ENCODE peak calls at places on chromosomes 11 and 22, in seven cellular contexts. E, F, O, C, T, A and V are unnamed samples.

GRCh38 chr11:117738246-117738957 is 58.6 kb downstream of the DSCAML1 start:
- DNase-seq in A (no peak), E (no peak), O (no peak), T (no peak), C (no peak), F (no peak), V (no peak)

GRCh38 chr11:34339149-34340064 is 18.4 kb downstream of the ABTB2 start:
- DNase-seq in C (no peak), F (no peak), E (no peak), O (no peak), T (no peak), A (no peak), V (no peak)

GRCh38 chr11:71962428-71963038 is 33.7 kb downstream of the RNF121 start:
- DNase-seq in A (no peak), O (no peak), T (no peak), E (no peak), C (peak; percentile 82), F (no peak), V (no peak)

GRCh38 chr11:95764267-95764898 is 25.2 kb downstream of the FAM76B start:
- DNase-seq in E (peak; percentile 42), F (no peak), C (peak; percentile 60), A (peak; percentile 77), T (no peak), O (peak; percentile 55), V (peak; percentile 47)

GRCh38 chr11:122150484-122151124 is 34.6 kb upstream of the BLID start:
- DNase-seq in F (no peak), E (no peak), T (no peak), O (no peak), C (no peak), A (no peak), V (no peak)

GRCh38 chr11:115301029-115301428 is 203.2 kb downstream of the CADM1 start:
- DNase-seq in E (no peak), O (no peak), F (no peak), T (no peak), C (peak; percentile 10), A (no peak), V (no peak)

GRCh38 chr11:121426476-121427454 is 25.3 kb upstream of the SORL1 start:
- DNase-seq in A (peak; percentile 80), O (no peak), T (no peak), E (peak; percentile 87), C (peak; percentile 5), F (peak; percentile 35), V (no peak)

GRCh38 chr11:61702701-61703312 is 22.6 kb downstream of the DAGLA start:
- DNase-seq in F (no peak), O (no peak), C (no peak), A (no peak), T (no peak), E (no peak), V (no peak)

GRCh38 chr11:90113541-90113940 is 20.9 kb upstream of the NAALAD2 start:
- DNase-seq in O (no peak), A (peak; percentile 18), T (no peak), E (no peak), C (no peak), F (no peak), V (no peak)

GRCh38 chr22:35835998-35836691 is 118.5 kb downstream of the APOL5 start:
- DNase-seq in O (peak; percentile 15), F (no peak), C (peak; percentile 78), A (peak; percentile 84), T (peak; percentile 7), E (peak; percentile 51), V (no peak)

GRCh38 chr11:130137999-130138398 is 21.6 kb upstream of the ST14 start:
- DNase-seq in E (no peak), A (no peak), F (no peak), C (no peak), T (no peak), O (no peak), V (no peak)

GRCh38 chr11:71500601-71501021 is 26.5 kb upstream of the KRTAP5-7 start:
- DNase-seq in A (no peak), O (no peak), E (peak; percentile 77), T (no peak), C (no peak), F (no peak), V (no peak)

GRCh38 chr11:110907629-110908028 is 195.4 kb upstream of the ARHGAP20 start:
- DNase-seq in A (no peak), T (no peak), C (peak; percentile 100), E (no peak), O (no peak), F (no peak), V (no peak)

GRCh38 chr11:116177521-116178220 is 595.1 kb downstream of the BUD13 start:
- DNase-seq in O (no peak), T (no peak), A (no peak), F (no peak), E (no peak), C (no peak), V (no peak)

GRCh38 chr11:73317803-73318202 is 9.7 kb downstream of the ARHGEF17 start:
- DNase-seq in C (no peak), F (no peak), O (no peak), A (no peak), T (no peak), E (no peak), V (no peak)

GRCh38 chr11:102760355-102761035 is 19.9 kb downstream of the MMP10 start:
- DNase-seq in O (no peak), E (no peak), T (no peak), F (no peak), A (no peak), C (peak; percentile 98), V (peak; percentile 68)

GRCh38 chr11:6395470-6396060 is 5.3 kb downstream of the SMPD1 start:
- DNase-seq in T (no peak), F (no peak), A (no peak), O (no peak), E (no peak), C (no peak), V (no peak)